ENCODE peak calls at places on chromosomes 1 and 21, in five cellular contexts. I is AG09309, F is tibial nerve, G is IMR-90, V is fibroblast of mammary gland. P is an unnamed sample.

GRCh38 chr1:208928335-208928734 is 655.2 kb upstream of the CAMK1G start:
- DNase-seq in I (no peak), F (no peak), G (no peak), V (peak; percentile 47), P (no peak)

GRCh38 chr21:45138199-45139002 is 64.0 kb downstream of the ADARB1 start:
- DNase-seq in I (no peak), F (peak; percentile 65), G (peak; percentile 67), V (peak; percentile 73), P (peak; percentile 37)

GRCh38 chr1:72262735-72263134 is 19.6 kb downstream of the NEGR1 start:
- DNase-seq in I (no peak), F (no peak), G (no peak), V (no peak), P (no peak)

GRCh38 chr1:208556461-208556860 is 312.3 kb upstream of the PLXNA2 start:
- DNase-seq in I (no peak), F (no peak), G (no peak), V (no peak), P (no peak)

GRCh38 chr1:222310830-222311229 is 237.1 kb downstream of the HHIPL2 start:
- DNase-seq in I (no peak), F (no peak), G (no peak), V (no peak), P (no peak)

GRCh38 chr1:173175514-173176146 is 31.5 kb downstream of the TNFSF4 start:
- DNase-seq in I (no peak), F (no peak), G (peak; percentile 70), V (peak; percentile 41), P (no peak)

GRCh38 chr1:241488739-241489138 is 30.8 kb downstream of the FH start:
- DNase-seq in I (no peak), F (no peak), G (no peak), V (no peak), P (no peak)

GRCh38 chr1:161191971-161192370 is 6.9 kb downstream of the ADAMTS4 start:
- DNase-seq in I (no peak), F (no peak), G (no peak), V (no peak), P (no peak)

GRCh38 chr1:22689505-22689904 is 21.1 kb upstream of the EPHB2 start:
- DNase-seq in I (peak; percentile 72), F (no peak), G (peak; percentile 96), V (peak; percentile 82), P (peak; percentile 65)

GRCh38 chr1:114346480-114347029 is 164.4 kb downstream of the TRIM33 start:
- DNase-seq in I (peak; percentile 74), F (peak; percentile 97), G (peak; percentile 90), V (peak; percentile 92), P (peak; percentile 89)

GRCh38 chr1:26094076-26094669 is 17.5 kb upstream of the PDIK1L start:
- DNase-seq in I (no peak), F (no peak), G (peak; percentile 12), V (no peak), P (no peak)

GRCh38 chr1:101037316-101037715 is 11.7 kb upstream of the DPH5 start:
- DNase-seq in I (no peak), F (no peak), G (peak; percentile 8), V (no peak), P (no peak)

GRCh38 chr1:41497056-41497440 is 12.6 kb upstream of the EDN2 start:
- DNase-seq in I (no peak), F (no peak), G (no peak), V (no peak), P (no peak)

GRCh38 chr1:114092118-114092517 is 61.6 kb downstream of the SYT6 start:
- DNase-seq in I (no peak), F (no peak), G (no peak), V (no peak), P (no peak)

GRCh38 chr21:31276663-31277062 is 67.4 kb downstream of the TIAM1 start:
- DNase-seq in I (no peak), F (no peak), G (no peak), V (no peak), P (no peak)

GRCh38 chr1:213186168-213186567 is 135.1 kb downstream of the RPS6KC1 start:
- DNase-seq in I (no peak), F (no peak), G (no peak), V (no peak), P (no peak)

GRCh38 chr1:15669074-15669473 is 15.0 kb upstream of the PLEKHM2 start:
- DNase-seq in I (no peak), F (no peak), G (no peak), V (no peak), P (no peak)

GRCh38 chr1:29342351-29342750 is 106.0 kb downstream of the PTPRU start:
- DNase-seq in I (no peak), F (no peak), G (no peak), V (no peak), P (no peak)

GRCh38 chr1:169196566-169196965 is 90.1 kb downstream of the ATP1B1 start:
- DNase-seq in I (no peak), F (no peak), G (peak; percentile 12), V (no peak), P (no peak)

GRCh38 chr21:43345746-43346409 is 81.1 kb downstream of the SIK1 start:
- DNase-seq in I (no peak), F (no peak), G (peak; percentile 85), V (peak; percentile 89), P (no peak)

DNA sequence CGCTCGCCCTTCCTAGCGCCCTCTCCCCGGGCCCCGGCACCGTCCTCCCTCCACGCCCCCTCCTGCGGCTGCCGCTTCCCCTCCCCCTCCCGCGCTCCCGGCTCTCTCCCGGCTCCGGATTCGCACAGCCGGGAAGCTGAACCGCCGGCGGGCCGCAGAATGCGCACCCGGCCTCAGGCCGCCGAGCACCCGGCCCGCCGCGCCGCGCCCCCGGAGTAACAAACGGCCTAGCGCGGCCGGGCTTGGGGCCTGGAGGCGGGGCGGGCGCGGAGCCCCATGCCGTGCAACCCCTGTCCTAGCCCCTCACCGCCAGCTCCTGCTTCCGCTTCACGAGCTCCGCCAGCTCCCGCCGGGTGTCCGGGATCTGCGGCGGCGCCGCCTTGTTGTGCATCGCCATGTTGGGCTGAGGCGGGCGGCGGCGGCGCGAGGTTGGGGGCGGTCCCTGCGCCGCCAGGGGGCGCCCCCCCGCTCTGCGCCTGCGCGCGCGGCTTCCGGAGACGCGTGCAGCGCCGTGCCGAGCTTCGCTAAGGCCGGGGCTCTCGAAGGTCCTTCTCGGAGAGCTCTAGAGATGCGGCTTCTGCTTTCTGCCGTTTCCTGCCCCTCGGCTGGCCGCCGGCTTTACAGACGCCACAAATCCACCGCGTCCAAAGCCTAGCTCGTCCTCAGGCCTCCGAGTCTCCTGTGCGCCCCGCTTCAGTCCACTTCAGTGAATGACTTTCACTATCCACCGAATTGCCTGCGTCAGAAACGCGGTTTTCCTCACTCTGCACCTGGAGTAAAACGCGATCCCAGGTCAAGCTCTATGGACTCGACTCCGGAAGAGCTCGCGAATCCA is at the start of gene MEAF6:
- DNase-seq in I (no peak), F (peak; percentile 62), G (peak; percentile 77), V (peak; percentile 70), P (peak; percentile 53)
- TF ChIP-seq CTCF in I (peak; percentile 12), F (peak; percentile 90), G (peak; percentile 88), V (no peak), P (peak; percentile 39)

GRCh38 chr1:36151845-36152203 is 2.5 kb upstream of the TRAPPC3 start:
- DNase-seq in I (no peak), F (no peak), G (no peak), V (no peak), P (no peak)

GRCh38 chr1:36149237-36149972 is at the start of gene TRAPPC3:
- DNase-seq in I (peak; percentile 98), F (peak; percentile 99), G (peak; percentile 100), V (peak; percentile 99), P (peak; percentile 99)

GRCh38 chr1:36149973-36150295 is 648 bp upstream of the TRAPPC3 start:
- DNase-seq in I (no peak), F (no peak), G (no peak), V (no peak), P (no peak)

GRCh38 chr1:36150296-36151132 is 1.2 kb upstream of the TRAPPC3 start:
- DNase-seq in I (peak; percentile 81), F (peak; percentile 85), G (peak; percentile 95), V (peak; percentile 93), P (peak; percentile 85)

GRCh38 chr1:36151133-36151844 is 2.0 kb upstream of the TRAPPC3 start:
- DNase-seq in I (no peak), F (no peak), G (no peak), V (no peak), P (no peak)
- H3K4me3 ChIP-seq in I (no peak overlapping the region), F (peak overlapping the region; percentile 28), G (no peak overlapping the region), V (peak overlapping the region; percentile 15), P (peak overlapping the region; percentile 4)

DNA sequence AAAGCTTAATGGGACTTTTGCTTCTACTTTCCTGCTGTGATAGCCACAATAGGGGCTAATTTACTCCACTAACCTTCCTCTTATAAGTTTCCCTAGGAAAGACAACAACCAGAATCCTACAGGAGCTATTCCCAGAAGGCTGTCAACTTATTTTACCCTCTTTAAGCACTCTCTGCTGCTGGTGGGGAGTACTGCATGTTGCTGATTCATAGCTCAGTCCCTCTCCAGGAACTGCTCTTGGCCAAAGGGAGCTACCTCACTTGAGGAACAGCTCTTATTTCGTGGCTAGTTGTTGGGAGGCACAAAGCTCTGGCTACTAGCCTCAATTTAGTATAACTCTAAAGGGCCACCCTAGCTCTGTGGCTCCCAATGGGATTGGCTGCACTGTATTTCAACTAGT is 37.2 kb downstream of the ADSS2 start:
- DNase-seq in I (peak; percentile 49), F (no peak), G (peak; percentile 83), V (peak; percentile 85), P (peak; percentile 16)
- TF ChIP-seq CTCF in I (peak; percentile 53), F (no peak), G (peak; percentile 44), V (peak; percentile 62), P (peak; percentile 38)

DNA sequence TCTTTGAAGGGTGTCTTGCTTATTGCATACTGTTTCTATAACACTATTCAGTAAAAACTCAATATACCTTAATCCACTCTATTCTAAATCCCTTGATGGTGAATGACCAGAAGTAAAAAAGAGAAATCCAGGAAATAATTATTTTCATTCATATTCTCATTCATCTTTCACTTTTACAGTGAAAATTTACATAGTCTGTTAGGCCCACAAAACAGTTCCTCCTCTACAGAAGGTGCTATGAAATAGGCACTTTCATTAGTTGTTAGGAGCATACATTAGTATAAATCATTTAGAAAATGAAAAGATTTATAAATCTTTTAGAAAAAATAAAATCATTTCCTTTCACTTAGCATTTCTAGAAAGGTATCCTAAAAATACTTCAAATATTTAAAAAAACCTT is 115.1 kb downstream of the LHX4 start:
- DNase-seq in I (no peak), F (no peak), G (no peak), V (no peak), P (no peak)
- H3K4me3 ChIP-seq in I (no peak overlapping the region), F (no peak overlapping the region), G (no peak overlapping the region), V (no peak overlapping the region), P (no peak overlapping the region)

GRCh38 chr21:32415451-32415850 is 2.9 kb downstream of the EVA1C start:
- DNase-seq in I (no peak), F (no peak), G (no peak), V (no peak), P (no peak)

GRCh38 chr21:32412998-32413504 is 545 bp downstream of the EVA1C start:
- DNase-seq in I (no peak), F (peak; percentile 41), G (no peak), V (no peak), P (no peak)

GRCh38 chr21:32413697-32414578 is 1.4 kb downstream of the EVA1C start:
- DNase-seq in I (no peak), F (peak; percentile 43), G (no peak), V (peak; percentile 55), P (no peak)

GRCh38 chr21:32415999-32416398 is 3.5 kb downstream of the EVA1C start:
- DNase-seq in I (no peak), F (no peak), G (no peak), V (no peak), P (no peak)

GRCh38 chr21:32414579-32415358 is 2.3 kb downstream of the EVA1C start:
- DNase-seq in I (no peak), F (no peak), G (peak; percentile 63), V (peak; percentile 67), P (no peak)
- TF ChIP-seq CTCF in I (peak; percentile 68), F (peak; percentile 26), G (peak; percentile 68), V (peak; percentile 60), P (peak; percentile 59)

GRCh38 chr1:156704930-156705320 is 458 bp downstream of the CRABP2 start:
- DNase-seq in I (no peak), F (peak; percentile 47), G (peak; percentile 75), V (peak; percentile 78), P (no peak)
- H3K4me3 ChIP-seq in I (peak overlapping the region; percentile 71), F (peak overlapping the region; percentile 54), G (peak overlapping the region; percentile 3), V (peak overlapping the region; percentile 43), P (peak overlapping the region; percentile 32)

P was measured in astrocyte of the cerebellum.